ENCODE peak calls at places on chromosomes 1 and 21, in four cellular contexts. One of them, this sample, is unnamed.

GRCh38 chr1:47399138-47399840 is 16.8 kb upstream of the FOXE3 start:
- DNase-seq in activated CD8-positive, alpha-beta T cell treated with anti-CD3 and anti-CD28 coated beads, Interleukin-2, amount 10 ng/mL, durations not matched to agents 7 days and 5 days: no peak
- DNase-seq in NK-92 treated with Interleukin-12 subunit alpha and Interleukin-12 subunit beta, amount 100 ng/mL, for 24 hours: no peak
- DNase-seq in adipocyte: no peak
- DNase-seq in this sample: no peak

GRCh38 chr1:2233997-2234761 is 6.1 kb downstream of the SKI start:
- DNase-seq in activated CD8-positive, alpha-beta T cell treated with anti-CD3 and anti-CD28 coated beads, Interleukin-2, amount 10 ng/mL, durations not matched to agents 7 days and 5 days: peak
- DNase-seq in NK-92 treated with Interleukin-12 subunit alpha and Interleukin-12 subunit beta, amount 100 ng/mL, for 24 hours: peak
- DNase-seq in adipocyte: peak
- DNase-seq in this sample: no peak

GRCh38 chr21:14527690-14528652 is 18.1 kb downstream of the SAMSN1 start:
- DNase-seq in adipocyte: no peak
- DNase-seq in activated CD8-positive, alpha-beta T cell treated with anti-CD3 and anti-CD28 coated beads, Interleukin-2, amount 10 ng/mL, durations not matched to agents 7 days and 5 days: no peak
- DNase-seq in NK-92 treated with Interleukin-12 subunit alpha and Interleukin-12 subunit beta, amount 100 ng/mL, for 24 hours: no peak
- DNase-seq in this sample: no peak

GRCh38 chr1:193537266-193538003 is 351.0 kb upstream of the B3GALT2 start:
- DNase-seq in activated CD8-positive, alpha-beta T cell treated with anti-CD3 and anti-CD28 coated beads, Interleukin-2, amount 10 ng/mL, durations not matched to agents 7 days and 5 days: peak
- DNase-seq in NK-92 treated with Interleukin-12 subunit alpha and Interleukin-12 subunit beta, amount 100 ng/mL, for 24 hours: no peak
- DNase-seq in adipocyte: no peak
- DNase-seq in this sample: peak

GRCh38 chr1:77757616-77758015 is 2.0 kb downstream of the USP33 start:
- DNase-seq in NK-92 treated with Interleukin-12 subunit alpha and Interleukin-12 subunit beta, amount 100 ng/mL, for 24 hours: no peak
- DNase-seq in adipocyte: peak
- DNase-seq in activated CD8-positive, alpha-beta T cell treated with anti-CD3 and anti-CD28 coated beads, Interleukin-2, amount 10 ng/mL, durations not matched to agents 7 days and 5 days: no peak
- DNase-seq in this sample: no peak

GRCh38 chr1:26239936-26240335 is 5.9 kb downstream of the CEP85 start:
- DNase-seq in NK-92 treated with Interleukin-12 subunit alpha and Interleukin-12 subunit beta, amount 100 ng/mL, for 24 hours: no peak
- DNase-seq in adipocyte: peak
- DNase-seq in activated CD8-positive, alpha-beta T cell treated with anti-CD3 and anti-CD28 coated beads, Interleukin-2, amount 10 ng/mL, durations not matched to agents 7 days and 5 days: no peak
- DNase-seq in this sample: no peak

GRCh38 chr1:4034318-4034887 is 134.3 kb upstream of the C1orf174 start:
- DNase-seq in activated CD8-positive, alpha-beta T cell treated with anti-CD3 and anti-CD28 coated beads, Interleukin-2, amount 10 ng/mL, durations not matched to agents 7 days and 5 days: no peak
- DNase-seq in adipocyte: no peak
- DNase-seq in NK-92 treated with Interleukin-12 subunit alpha and Interleukin-12 subunit beta, amount 100 ng/mL, for 24 hours: no peak
- DNase-seq in this sample: no peak

GRCh38 chr1:45493116-45493697 is 2.2 kb upstream of the TESK2 start:
- DNase-seq in activated CD8-positive, alpha-beta T cell treated with anti-CD3 and anti-CD28 coated beads, Interleukin-2, amount 10 ng/mL, durations not matched to agents 7 days and 5 days: peak
- DNase-seq in NK-92 treated with Interleukin-12 subunit alpha and Interleukin-12 subunit beta, amount 100 ng/mL, for 24 hours: peak
- DNase-seq in adipocyte: peak
- DNase-seq in this sample: no peak

GRCh38 chr1:28233264-28233606 is 406 bp upstream of the DNAJC8 start:
- DNase-seq in adipocyte: no peak
- DNase-seq in activated CD8-positive, alpha-beta T cell treated with anti-CD3 and anti-CD28 coated beads, Interleukin-2, amount 10 ng/mL, durations not matched to agents 7 days and 5 days: no peak
- DNase-seq in NK-92 treated with Interleukin-12 subunit alpha and Interleukin-12 subunit beta, amount 100 ng/mL, for 24 hours: no peak
- DNase-seq in this sample: no peak

GRCh38 chr1:36154335-36154734 is 1.6 kb upstream of the MAP7D1 start:
- DNase-seq in activated CD8-positive, alpha-beta T cell treated with anti-CD3 and anti-CD28 coated beads, Interleukin-2, amount 10 ng/mL, durations not matched to agents 7 days and 5 days: no peak
- DNase-seq in NK-92 treated with Interleukin-12 subunit alpha and Interleukin-12 subunit beta, amount 100 ng/mL, for 24 hours: no peak
- DNase-seq in adipocyte: no peak
- DNase-seq in this sample: no peak

GRCh38 chr1:35111106-35111505 is 31.9 kb downstream of the ZMYM1 start:
- DNase-seq in activated CD8-positive, alpha-beta T cell treated with anti-CD3 and anti-CD28 coated beads, Interleukin-2, amount 10 ng/mL, durations not matched to agents 7 days and 5 days: no peak
- DNase-seq in adipocyte: peak
- DNase-seq in NK-92 treated with Interleukin-12 subunit alpha and Interleukin-12 subunit beta, amount 100 ng/mL, for 24 hours: no peak
- DNase-seq in this sample: no peak

GRCh38 chr1:232901255-232901654 is 49.2 kb upstream of the NTPCR start:
- DNase-seq in NK-92 treated with Interleukin-12 subunit alpha and Interleukin-12 subunit beta, amount 100 ng/mL, for 24 hours: no peak
- DNase-seq in adipocyte: no peak
- DNase-seq in activated CD8-positive, alpha-beta T cell treated with anti-CD3 and anti-CD28 coated beads, Interleukin-2, amount 10 ng/mL, durations not matched to agents 7 days and 5 days: no peak
- DNase-seq in this sample: no peak

GRCh38 chr1:13600762-13601483 is 17.3 kb downstream of the PDPN start:
- DNase-seq in activated CD8-positive, alpha-beta T cell treated with anti-CD3 and anti-CD28 coated beads, Interleukin-2, amount 10 ng/mL, durations not matched to agents 7 days and 5 days: no peak
- DNase-seq in adipocyte: no peak
- DNase-seq in NK-92 treated with Interleukin-12 subunit alpha and Interleukin-12 subunit beta, amount 100 ng/mL, for 24 hours: no peak
- DNase-seq in this sample: no peak

GRCh38 chr1:29502225-29502755 is 266.0 kb downstream of the PTPRU start:
- DNase-seq in activated CD8-positive, alpha-beta T cell treated with anti-CD3 and anti-CD28 coated beads, Interleukin-2, amount 10 ng/mL, durations not matched to agents 7 days and 5 days: no peak
- DNase-seq in adipocyte: no peak
- DNase-seq in NK-92 treated with Interleukin-12 subunit alpha and Interleukin-12 subunit beta, amount 100 ng/mL, for 24 hours: no peak
- DNase-seq in this sample: no peak

GRCh38 chr1:31985430-31985829 is 28.2 kb upstream of the KHDRBS1 start:
- DNase-seq in adipocyte: no peak
- DNase-seq in NK-92 treated with Interleukin-12 subunit alpha and Interleukin-12 subunit beta, amount 100 ng/mL, for 24 hours: no peak
- DNase-seq in activated CD8-positive, alpha-beta T cell treated with anti-CD3 and anti-CD28 coated beads, Interleukin-2, amount 10 ng/mL, durations not matched to agents 7 days and 5 days: no peak
- DNase-seq in this sample: no peak

GRCh38 chr1:234244482-234244881 is 128.8 kb upstream of the COA6 start:
- DNase-seq in adipocyte: no peak
- DNase-seq in NK-92 treated with Interleukin-12 subunit alpha and Interleukin-12 subunit beta, amount 100 ng/mL, for 24 hours: no peak
- DNase-seq in activated CD8-positive, alpha-beta T cell treated with anti-CD3 and anti-CD28 coated beads, Interleukin-2, amount 10 ng/mL, durations not matched to agents 7 days and 5 days: no peak
- DNase-seq in this sample: peak

GRCh38 chr1:102970496-102971078 is 137.7 kb downstream of the COL11A1 start:
- DNase-seq in NK-92 treated with Interleukin-12 subunit alpha and Interleukin-12 subunit beta, amount 100 ng/mL, for 24 hours: no peak
- DNase-seq in activated CD8-positive, alpha-beta T cell treated with anti-CD3 and anti-CD28 coated beads, Interleukin-2, amount 10 ng/mL, durations not matched to agents 7 days and 5 days: no peak
- DNase-seq in adipocyte: peak
- DNase-seq in this sample: no peak

GRCh38 chr1:60055336-60055735 is 18.2 kb downstream of the C1orf87 start:
- DNase-seq in adipocyte: no peak
- DNase-seq in NK-92 treated with Interleukin-12 subunit alpha and Interleukin-12 subunit beta, amount 100 ng/mL, for 24 hours: no peak
- DNase-seq in activated CD8-positive, alpha-beta T cell treated with anti-CD3 and anti-CD28 coated beads, Interleukin-2, amount 10 ng/mL, durations not matched to agents 7 days and 5 days: no peak
- DNase-seq in this sample: no peak

GRCh38 chr1:184408580-184408979 is 21.8 kb downstream of the C1orf21 start:
- DNase-seq in activated CD8-positive, alpha-beta T cell treated with anti-CD3 and anti-CD28 coated beads, Interleukin-2, amount 10 ng/mL, durations not matched to agents 7 days and 5 days: no peak
- DNase-seq in adipocyte: no peak
- DNase-seq in NK-92 treated with Interleukin-12 subunit alpha and Interleukin-12 subunit beta, amount 100 ng/mL, for 24 hours: no peak
- DNase-seq in this sample: no peak

GRCh38 chr21:46391773-46392172 is 66.9 kb upstream of the DIP2A start:
- DNase-seq in NK-92 treated with Interleukin-12 subunit alpha and Interleukin-12 subunit beta, amount 100 ng/mL, for 24 hours: no peak
- DNase-seq in adipocyte: no peak
- DNase-seq in activated CD8-positive, alpha-beta T cell treated with anti-CD3 and anti-CD28 coated beads, Interleukin-2, amount 10 ng/mL, durations not matched to agents 7 days and 5 days: no peak
- DNase-seq in this sample: no peak

GRCh38 chr1:173234899-173235298 is 27.8 kb upstream of the TNFSF4 start:
- DNase-seq in activated CD8-positive, alpha-beta T cell treated with anti-CD3 and anti-CD28 coated beads, Interleukin-2, amount 10 ng/mL, durations not matched to agents 7 days and 5 days: no peak
- DNase-seq in adipocyte: no peak
- DNase-seq in NK-92 treated with Interleukin-12 subunit alpha and Interleukin-12 subunit beta, amount 100 ng/mL, for 24 hours: no peak
- DNase-seq in this sample: no peak

GRCh38 chr1:165903672-165904071 is 76.3 kb downstream of the UCK2 start:
- DNase-seq in activated CD8-positive, alpha-beta T cell treated with anti-CD3 and anti-CD28 coated beads, Interleukin-2, amount 10 ng/mL, durations not matched to agents 7 days and 5 days: no peak
- DNase-seq in NK-92 treated with Interleukin-12 subunit alpha and Interleukin-12 subunit beta, amount 100 ng/mL, for 24 hours: no peak
- DNase-seq in adipocyte: peak
- DNase-seq in this sample: no peak

GRCh38 chr1:24984800-24985552 is 54.9 kb upstream of the RUNX3 start:
- DNase-seq in NK-92 treated with Interleukin-12 subunit alpha and Interleukin-12 subunit beta, amount 100 ng/mL, for 24 hours: peak
- DNase-seq in activated CD8-positive, alpha-beta T cell treated with anti-CD3 and anti-CD28 coated beads, Interleukin-2, amount 10 ng/mL, durations not matched to agents 7 days and 5 days: peak
- DNase-seq in adipocyte: no peak
- DNase-seq in this sample: no peak

GRCh38 chr1:84298336-84298687 is 3.2 kb upstream of the SAMD13 start:
- DNase-seq in NK-92 treated with Interleukin-12 subunit alpha and Interleukin-12 subunit beta, amount 100 ng/mL, for 24 hours: peak
- DNase-seq in adipocyte: peak
- DNase-seq in activated CD8-positive, alpha-beta T cell treated with anti-CD3 and anti-CD28 coated beads, Interleukin-2, amount 10 ng/mL, durations not matched to agents 7 days and 5 days: peak
- DNase-seq in this sample: no peak

GRCh38 chr1:119611701-119612113 is 36.4 kb downstream of the ZNF697 start:
- DNase-seq in NK-92 treated with Interleukin-12 subunit alpha and Interleukin-12 subunit beta, amount 100 ng/mL, for 24 hours: peak
- DNase-seq in adipocyte: peak
- DNase-seq in activated CD8-positive, alpha-beta T cell treated with anti-CD3 and anti-CD28 coated beads, Interleukin-2, amount 10 ng/mL, durations not matched to agents 7 days and 5 days: peak
- DNase-seq in this sample: no peak

GRCh38 chr1:88800382-88801051 is 90.8 kb downstream of the GTF2B start:
- DNase-seq in NK-92 treated with Interleukin-12 subunit alpha and Interleukin-12 subunit beta, amount 100 ng/mL, for 24 hours: no peak
- DNase-seq in adipocyte: peak
- DNase-seq in activated CD8-positive, alpha-beta T cell treated with anti-CD3 and anti-CD28 coated beads, Interleukin-2, amount 10 ng/mL, durations not matched to agents 7 days and 5 days: peak
- DNase-seq in this sample: no peak

GRCh38 chr1:219081943-219082925 is 91.4 kb upstream of the LYPLAL1 start:
- DNase-seq in adipocyte: no peak
- DNase-seq in NK-92 treated with Interleukin-12 subunit alpha and Interleukin-12 subunit beta, amount 100 ng/mL, for 24 hours: peak
- DNase-seq in activated CD8-positive, alpha-beta T cell treated with anti-CD3 and anti-CD28 coated beads, Interleukin-2, amount 10 ng/mL, durations not matched to agents 7 days and 5 days: no peak
- DNase-seq in this sample: no peak

GRCh38 chr1:229024528-229025119 is 246.3 kb upstream of the RAB4A start:
- DNase-seq in activated CD8-positive, alpha-beta T cell treated with anti-CD3 and anti-CD28 coated beads, Interleukin-2, amount 10 ng/mL, durations not matched to agents 7 days and 5 days: no peak
- DNase-seq in NK-92 treated with Interleukin-12 subunit alpha and Interleukin-12 subunit beta, amount 100 ng/mL, for 24 hours: no peak
- DNase-seq in adipocyte: peak
- DNase-seq in this sample: no peak

GRCh38 chr1:85122169-85122568 is 73.9 kb upstream of the MCOLN3 start:
- DNase-seq in activated CD8-positive, alpha-beta T cell treated with anti-CD3 and anti-CD28 coated beads, Interleukin-2, amount 10 ng/mL, durations not matched to agents 7 days and 5 days: no peak
- DNase-seq in NK-92 treated with Interleukin-12 subunit alpha and Interleukin-12 subunit beta, amount 100 ng/mL, for 24 hours: no peak
- DNase-seq in adipocyte: no peak
- DNase-seq in this sample: no peak

GRCh38 chr1:3984586-3984985 is 84.5 kb upstream of the C1orf174 start:
- DNase-seq in NK-92 treated with Interleukin-12 subunit alpha and Interleukin-12 subunit beta, amount 100 ng/mL, for 24 hours: no peak
- DNase-seq in adipocyte: no peak
- DNase-seq in activated CD8-positive, alpha-beta T cell treated with anti-CD3 and anti-CD28 coated beads, Interleukin-2, amount 10 ng/mL, durations not matched to agents 7 days and 5 days: no peak
- DNase-seq in this sample: no peak

GRCh38 chr1:65965112-65965511 is 172.4 kb downstream of the PDE4B start:
- DNase-seq in NK-92 treated with Interleukin-12 subunit alpha and Interleukin-12 subunit beta, amount 100 ng/mL, for 24 hours: no peak
- DNase-seq in activated CD8-positive, alpha-beta T cell treated with anti-CD3 and anti-CD28 coated beads, Interleukin-2, amount 10 ng/mL, durations not matched to agents 7 days and 5 days: no peak
- DNase-seq in adipocyte: no peak
- DNase-seq in this sample: no peak

GRCh38 chr1:46749403-46749802 is 30.5 kb upstream of the EFCAB14 start:
- DNase-seq in adipocyte: no peak
- DNase-seq in activated CD8-positive, alpha-beta T cell treated with anti-CD3 and anti-CD28 coated beads, Interleukin-2, amount 10 ng/mL, durations not matched to agents 7 days and 5 days: no peak
- DNase-seq in NK-92 treated with Interleukin-12 subunit alpha and Interleukin-12 subunit beta, amount 100 ng/mL, for 24 hours: no peak
- DNase-seq in this sample: no peak

GRCh38 chr1:61997123-61997522 is 197.5 kb upstream of the L1TD1 start:
- DNase-seq in activated CD8-positive, alpha-beta T cell treated with anti-CD3 and anti-CD28 coated beads, Interleukin-2, amount 10 ng/mL, durations not matched to agents 7 days and 5 days: no peak
- DNase-seq in adipocyte: no peak
- DNase-seq in NK-92 treated with Interleukin-12 subunit alpha and Interleukin-12 subunit beta, amount 100 ng/mL, for 24 hours: no peak
- DNase-seq in this sample: no peak

GRCh38 chr1:165162671-165163241 is 193.8 kb downstream of the LMX1A start:
- DNase-seq in NK-92 treated with Interleukin-12 subunit alpha and Interleukin-12 subunit beta, amount 100 ng/mL, for 24 hours: no peak
- DNase-seq in activated CD8-positive, alpha-beta T cell treated with anti-CD3 and anti-CD28 coated beads, Interleukin-2, amount 10 ng/mL, durations not matched to agents 7 days and 5 days: no peak
- DNase-seq in adipocyte: peak
- DNase-seq in this sample: no peak

GRCh38 chr1:201399352-201400126 is 415 bp upstream of the LAD1 start:
- DNase-seq in NK-92 treated with Interleukin-12 subunit alpha and Interleukin-12 subunit beta, amount 100 ng/mL, for 24 hours: no peak
- DNase-seq in adipocyte: peak
- DNase-seq in activated CD8-positive, alpha-beta T cell treated with anti-CD3 and anti-CD28 coated beads, Interleukin-2, amount 10 ng/mL, durations not matched to agents 7 days and 5 days: no peak
- DNase-seq in this sample: no peak

GRCh38 chr1:46652321-46653100 is 15.7 kb downstream of the ATPAF1 start:
- DNase-seq in activated CD8-positive, alpha-beta T cell treated with anti-CD3 and anti-CD28 coated beads, Interleukin-2, amount 10 ng/mL, durations not matched to agents 7 days and 5 days: no peak
- DNase-seq in adipocyte: no peak
- DNase-seq in NK-92 treated with Interleukin-12 subunit alpha and Interleukin-12 subunit beta, amount 100 ng/mL, for 24 hours: no peak
- DNase-seq in this sample: no peak